ENCODE peak calls at places on chromosome 6, in seven cellular contexts. R, N, H, Z, Q, W and K are unnamed samples.

GRCh38 chr6:119280586-119281163 is 68.9 kb downstream of the MAN1A1 start:
- DNase-seq in R (peak), N (no peak), H (no peak), Z (no peak), Q (no peak), W (no peak), K (no peak)

GRCh38 chr6:164130151-164130550 is 715.6 kb downstream of the QKI start:
- DNase-seq in R (no peak), N (no peak), H (no peak), Z (no peak), Q (no peak), W (no peak), K (no peak)

GRCh38 chr6:52503344-52503747 is 73.5 kb downstream of the TRAM2 start:
- DNase-seq in R (peak), N (no peak), H (no peak), Z (no peak), Q (no peak), W (peak), K (no peak)

GRCh38 chr6:104418839-104419238 is 440.9 kb downstream of the HACE1 start:
- DNase-seq in R (no peak), N (no peak), H (no peak), Z (no peak), Q (no peak), W (no peak), K (no peak)

GRCh38 chr6:73710470-73710869 is 14.5 kb downstream of the CD109 start:
- DNase-seq in R (peak), N (no peak), H (no peak), Z (no peak), Q (no peak), W (no peak), K (no peak)

GRCh38 chr6:76250666-76251065 is 178.2 kb upstream of the IMPG1 start:
- DNase-seq in R (no peak), N (no peak), H (no peak), Z (no peak), Q (no peak), W (no peak), K (no peak)

GRCh38 chr6:38273325-38273724 is 366.4 kb downstream of the BTBD9 start:
- DNase-seq in R (peak), N (no peak), H (no peak), Z (no peak), Q (no peak), W (no peak), K (no peak)

GRCh38 chr6:84410377-84410776 is 182.9 kb upstream of the CEP162 start:
- DNase-seq in R (no peak), N (no peak), H (no peak), Z (no peak), Q (no peak), W (no peak), K (no peak)

GRCh38 chr6:136169356-136169755 is 80.8 kb downstream of the MTFR2 start:
- DNase-seq in R (no peak), N (no peak), H (no peak), Z (no peak), Q (no peak), W (no peak), K (no peak)

GRCh38 chr6:45504947-45505346 is 127.2 kb upstream of the SUPT3H start:
- DNase-seq in R (peak), N (no peak), H (no peak), Z (no peak), Q (peak), W (peak), K (peak)